ENCODE peak calls at places on chromosomes 4 and X, in seven cellular contexts. W, Z, L, R, J, T and N are unnamed samples.

GRCh38 chrX:129577473-129577872 is 37.4 kb downstream of the OCRL start:
- DNase-seq in J (peak), R (no peak), L (no peak), Z (no peak), T (peak), W (peak), N (peak)

GRCh38 chr4:80266902-80267380 is 477 bp downstream of the FGF5 start:
- DNase-seq in L (peak), R (no peak), Z (no peak), W (peak), J (peak), T (peak), N (no peak)

GRCh38 chr4:4430492-4431195 is 43.7 kb downstream of the NSG1 start:
- DNase-seq in T (peak), W (peak), L (peak), J (peak), R (no peak), Z (no peak), N (peak)

GRCh38 chr4:118729287-118730286 is 44.4 kb downstream of the METTL14 start:
- DNase-seq in Z (no peak), W (no peak), T (peak), J (peak), R (no peak), L (no peak), N (no peak)

GRCh38 chrX:56569378-56570061 is 6.1 kb downstream of the UBQLN2 start:
- DNase-seq in J (no peak), Z (no peak), L (no peak), R (no peak), T (no peak), W (no peak), N (no peak)

GRCh38 chr4:163048447-163048846 is 118.2 kb downstream of the NAF1 start:
- DNase-seq in Z (no peak), W (peak), T (peak), L (peak), J (no peak), R (no peak), N (no peak)

GRCh38 chr4:10587697-10588096 is 96.9 kb downstream of the CLNK start:
- DNase-seq in T (no peak), L (no peak), W (no peak), Z (peak), R (no peak), J (no peak), N (no peak)

GRCh38 chr4:52665592-52665991 is 6.5 kb upstream of the USP46 start:
- DNase-seq in Z (no peak), W (peak), T (peak), L (no peak), R (no peak), J (no peak), N (no peak)

GRCh38 chrX:30654989-30655607 is 1.9 kb downstream of the GK start:
- DNase-seq in J (no peak), R (no peak), L (no peak), T (no peak), W (no peak), Z (no peak), N (no peak)

GRCh38 chr4:41167191-41167590 is 47.2 kb downstream of the APBB2 start:
- DNase-seq in T (no peak), L (no peak), R (no peak), J (no peak), W (no peak), Z (no peak), N (no peak)

GRCh38 chr4:140049924-140050681 is 103.9 kb downstream of the MAML3 start:
- DNase-seq in T (peak), R (no peak), W (peak), J (no peak), L (peak), Z (no peak), N (no peak)

GRCh38 chr4:20474119-20474518 is 222.4 kb downstream of the SLIT2 start:
- DNase-seq in R (no peak), T (peak), W (no peak), L (peak), Z (no peak), J (no peak), N (no peak)

GRCh38 chr4:186722856-186723206 is 825 bp downstream of the FAT1 start:
- DNase-seq in W (no peak), L (no peak), R (no peak), J (no peak), Z (no peak), T (no peak), N (no peak)

GRCh38 chr4:137664055-137664405 is 131.7 kb upstream of the PCDH18 start:
- DNase-seq in R (no peak), J (peak), W (no peak), T (peak), Z (no peak), L (no peak), N (peak)

GRCh38 chrX:136126892-136127406 is 20.4 kb upstream of the FHL1 start:
- DNase-seq in L (peak), R (no peak), Z (no peak), T (no peak), J (no peak), W (peak), N (no peak)

GRCh38 chr4:139242511-139243051 is 37.4 kb downstream of the MGARP start:
- DNase-seq in L (no peak), Z (no peak), R (no peak), W (no peak), T (peak), J (peak), N (peak)

GRCh38 chr4:90842960-90843359 is 715.8 kb downstream of the CCSER1 start:
- DNase-seq in Z (no peak), J (no peak), R (no peak), W (no peak), T (no peak), L (no peak), N (no peak)

GRCh38 chrX:8042304-8042703 is 115.1 kb upstream of the PNPLA4 start:
- DNase-seq in R (no peak), Z (no peak), T (no peak), W (peak), J (no peak), L (no peak), N (no peak)

GRCh38 chrX:54891573-54891972 is 29.1 kb upstream of the TRO start:
- DNase-seq in W (peak), R (no peak), J (peak), Z (no peak), L (peak), T (peak), N (peak)

GRCh38 chr4:84938316-84938715 is 28.2 kb downstream of the WDFY3 start:
- DNase-seq in R (no peak), W (no peak), L (no peak), T (peak), J (peak), Z (no peak), N (no peak)

GRCh38 chr4:69764311-69764710 is 3.9 kb upstream of the SULT1B1 start:
- DNase-seq in W (no peak), R (no peak), T (peak), Z (no peak), J (no peak), L (no peak), N (no peak)

GRCh38 chr4:76523593-76523992 is 88.6 kb downstream of the SHROOM3 start:
- DNase-seq in T (no peak), Z (no peak), W (no peak), L (no peak), J (no peak), R (no peak), N (no peak)

GRCh38 chrX:120302434-120302833 is 8.8 kb downstream of the TMEM255A start:
- DNase-seq in L (peak), J (no peak), T (no peak), R (no peak), Z (peak), W (no peak), N (no peak)

GRCh38 chr4:111475001-111475400 is 670.3 kb upstream of the FAM241A start:
- DNase-seq in L (peak), T (peak), Z (no peak), R (no peak), W (peak), J (no peak), N (no peak)

GRCh38 chrX:49072712-49073095 is 1.1 kb downstream of the PRAF2 start:
- DNase-seq in W (peak), R (no peak), Z (no peak), T (no peak), J (no peak), L (no peak), N (no peak)
- H3K4me3 ChIP-seq in W (peak), R (peak), Z (no peak), T (peak), J (peak), L (no peak), N (peak)

GRCh38 chr4:152202415-152202814 is 333.5 kb downstream of the FBXW7 start:
- DNase-seq in Z (no peak), L (no peak), T (no peak), R (no peak), W (no peak), J (no peak), N (no peak)

GRCh38 chr4:152209772-152210493 is 326.0 kb downstream of the FBXW7 start:
- DNase-seq in Z (no peak), W (no peak), R (no peak), J (no peak), L (no peak), T (no peak), N (no peak)

GRCh38 chr4:152206185-152206584 is 329.7 kb downstream of the FBXW7 start:
- DNase-seq in Z (no peak), J (no peak), R (no peak), W (no peak), T (no peak), L (peak), N (no peak)

GRCh38 chr4:152211936-152212675 is 323.8 kb downstream of the FBXW7 start:
- DNase-seq in L (peak), W (peak), T (no peak), R (no peak), Z (no peak), J (no peak), N (no peak)

GRCh38 chr4:152206646-152207435 is 329.1 kb downstream of the FBXW7 start:
- DNase-seq in T (no peak), R (no peak), J (no peak), W (no peak), L (peak), Z (no peak), N (no peak)
- H3K4me3 ChIP-seq in T (no peak), R (no peak), J (no peak), W (no peak), L (no peak), Z (no peak), N (no peak)

GRCh38 chr4:107210450-107211239 is 174.5 kb upstream of the DKK2 start:
- DNase-seq in T (peak), R (no peak), Z (no peak), W (no peak), L (peak), J (peak), N (no peak)
- H3K4me3 ChIP-seq in T (peak), R (peak), Z (no peak), W (no peak), L (no peak), J (peak), N (peak)

DNA sequence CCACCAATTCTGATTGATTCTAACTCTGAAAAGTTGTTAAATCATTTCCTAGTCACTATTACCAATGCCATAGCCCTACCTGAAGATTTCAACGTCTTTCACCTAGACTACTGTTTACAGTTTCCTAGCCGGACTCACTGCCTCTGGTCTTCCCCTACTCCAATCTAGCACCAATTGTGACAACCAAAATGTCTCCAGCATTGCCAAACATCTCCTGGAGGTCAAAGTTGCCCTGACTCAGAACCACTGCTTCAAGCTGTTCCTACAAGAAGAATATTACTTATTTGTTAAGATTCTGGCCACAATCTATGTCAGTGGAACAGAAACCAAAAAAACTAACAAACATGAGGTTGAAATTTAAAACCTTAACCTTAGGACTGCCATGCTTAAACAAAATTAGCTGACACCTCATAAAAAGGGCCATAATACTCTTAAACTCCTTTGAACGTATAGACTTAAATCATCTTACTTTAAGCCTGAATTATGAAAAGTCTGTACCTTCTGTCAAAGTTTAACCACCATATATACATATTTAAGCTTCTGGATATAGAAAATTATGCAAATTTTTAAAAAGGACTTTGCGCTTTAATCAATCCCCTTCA is 2.1 kb downstream of the PDS5A start:
- DNase-seq in R (peak), J (peak), L (no peak), Z (no peak), W (no peak), T (peak), N (peak)
- H3K4me3 ChIP-seq in R (no peak), J (peak), L (peak), Z (no peak), W (peak), T (peak), N (peak)

DNA sequence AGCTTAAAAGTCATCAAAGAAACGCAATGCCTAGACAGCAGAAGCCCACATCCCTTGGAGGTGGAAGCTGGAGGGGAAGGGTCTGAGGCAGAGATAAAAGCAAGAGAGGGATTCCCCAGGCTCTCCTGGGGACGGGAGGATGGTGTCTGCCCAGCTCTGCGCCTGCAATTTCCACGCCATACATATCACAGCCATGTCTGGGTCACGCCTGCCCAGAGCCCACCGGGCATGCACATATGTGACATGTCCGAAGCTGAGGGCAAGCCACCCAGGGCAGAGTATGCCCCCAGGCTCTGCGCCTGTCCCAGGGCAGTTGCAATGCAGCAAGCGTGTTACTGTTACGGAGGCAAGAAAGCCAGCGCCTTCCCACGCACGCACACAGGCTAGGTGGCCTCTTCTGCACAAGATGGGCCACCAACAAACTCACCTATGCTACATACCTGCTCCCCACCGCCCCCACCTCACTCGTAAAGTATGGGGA is 1.2 kb downstream of the FGF13 start:
- DNase-seq in Z (no peak), J (no peak), W (no peak), T (no peak), L (peak), R (no peak), N (no peak)
- H3K4me3 ChIP-seq in Z (no peak), J (peak), W (no peak), T (no peak), L (peak), R (peak), N (peak)

DNA sequence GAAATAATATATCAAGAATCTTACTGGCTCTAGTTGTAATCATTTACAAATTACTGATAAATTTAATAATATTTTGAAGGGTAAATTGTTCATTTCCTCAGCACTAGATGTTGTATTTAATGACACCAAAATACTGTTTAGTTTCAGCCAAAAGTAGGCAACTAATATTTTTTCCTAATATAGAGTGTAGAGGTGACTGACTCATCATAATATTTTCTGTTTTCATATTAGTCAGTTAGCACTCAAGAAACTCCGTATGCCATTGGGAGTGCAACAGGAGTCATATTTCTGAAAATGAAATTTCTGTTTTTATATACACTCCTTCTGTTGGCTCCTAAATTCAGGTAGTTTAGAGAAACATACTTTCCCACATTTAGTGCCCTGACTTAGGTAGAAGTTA is 36.6 kb upstream of the PTPN13 start:
- DNase-seq in Z (no peak), J (no peak), W (no peak), T (no peak), L (no peak), R (no peak), N (no peak)
- H3K4me3 ChIP-seq in Z (no peak), J (no peak), W (no peak), T (no peak), L (no peak), R (no peak), N (no peak)

GRCh38 chr4:1171306-1172227 is 816 bp downstream of the SPON2 start:
- DNase-seq in Z (peak), T (no peak), W (peak), R (peak), L (peak), J (no peak), N (no peak)

GRCh38 chr4:1172228-1172851 is at the start of gene SPON2:
- DNase-seq in W (peak), J (peak), R (peak), T (peak), L (no peak), Z (no peak), N (no peak)

GRCh38 chr4:1170805-1171305 is 1.5 kb downstream of the SPON2 start:
- DNase-seq in R (peak), J (no peak), L (no peak), Z (no peak), T (no peak), W (peak), N (no peak)

GRCh38 chr4:1174941-1175634 is 2.7 kb upstream of the SPON2 start:
- DNase-seq in T (no peak), R (peak), L (no peak), J (no peak), Z (no peak), W (no peak), N (no peak)

DNA sequence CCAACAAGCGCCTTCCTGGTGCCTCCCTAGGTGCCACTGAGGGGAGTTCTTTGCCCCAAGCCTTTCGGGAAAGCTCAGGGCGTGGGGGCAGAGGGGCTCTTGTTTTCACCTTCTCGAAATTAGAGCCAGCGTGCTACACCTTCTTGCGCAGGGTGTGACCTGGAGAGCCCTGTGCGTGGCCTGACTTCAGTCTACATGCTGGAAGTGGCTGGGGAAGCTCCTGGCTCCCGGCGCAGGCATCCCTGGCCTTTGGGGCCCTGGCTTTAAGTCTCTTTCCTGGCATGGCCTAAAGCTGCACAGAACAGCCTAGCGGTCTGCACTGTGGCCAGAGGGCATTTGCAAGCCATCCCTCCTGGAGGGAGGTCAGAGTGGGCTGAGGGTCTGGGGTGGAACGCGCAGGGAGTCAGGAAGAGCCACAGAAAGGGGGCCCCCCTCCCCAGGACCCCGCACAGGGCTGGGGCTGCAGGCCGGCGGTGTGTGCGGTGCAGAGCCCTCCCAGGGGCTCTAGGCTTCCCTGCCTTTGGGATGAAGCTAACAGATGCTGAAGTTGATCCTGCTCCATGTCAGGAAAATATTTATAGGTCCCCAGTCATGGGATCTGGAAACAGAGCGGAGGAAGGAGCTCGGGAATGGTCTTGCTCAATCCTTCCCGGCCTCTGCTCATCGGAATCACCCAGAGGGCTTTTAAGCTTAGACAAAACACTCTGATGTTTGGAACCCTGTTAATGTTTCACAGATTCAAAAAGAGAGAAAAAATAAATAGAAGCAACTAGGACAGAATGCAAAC is 781 bp upstream of the SPON2 start:
- DNase-seq in T (peak), W (peak), L (no peak), R (peak), Z (no peak), J (peak), N (peak)
- H3K4me3 ChIP-seq in T (no peak), W (no peak), L (no peak), R (no peak), Z (peak), J (peak), N (peak)

GRCh38 chr4:158209825-158210807 is at the start of gene TMEM144:
- DNase-seq in R (peak), Z (peak), L (peak), J (peak), T (peak), W (no peak), N (peak)
- H3K4me3 ChIP-seq in R (peak), Z (peak), L (peak), J (peak), T (peak), W (no peak), N (peak)

GRCh38 chr4:168648494-168648893 is 151.6 kb downstream of the PALLD start:
- DNase-seq in L (no peak), T (no peak), R (no peak), J (no peak), W (no peak), Z (no peak), N (no peak)
- H3K4me3 ChIP-seq in L (no peak), T (no peak), R (no peak), J (no peak), W (no peak), Z (no peak), N (no peak)

DNA sequence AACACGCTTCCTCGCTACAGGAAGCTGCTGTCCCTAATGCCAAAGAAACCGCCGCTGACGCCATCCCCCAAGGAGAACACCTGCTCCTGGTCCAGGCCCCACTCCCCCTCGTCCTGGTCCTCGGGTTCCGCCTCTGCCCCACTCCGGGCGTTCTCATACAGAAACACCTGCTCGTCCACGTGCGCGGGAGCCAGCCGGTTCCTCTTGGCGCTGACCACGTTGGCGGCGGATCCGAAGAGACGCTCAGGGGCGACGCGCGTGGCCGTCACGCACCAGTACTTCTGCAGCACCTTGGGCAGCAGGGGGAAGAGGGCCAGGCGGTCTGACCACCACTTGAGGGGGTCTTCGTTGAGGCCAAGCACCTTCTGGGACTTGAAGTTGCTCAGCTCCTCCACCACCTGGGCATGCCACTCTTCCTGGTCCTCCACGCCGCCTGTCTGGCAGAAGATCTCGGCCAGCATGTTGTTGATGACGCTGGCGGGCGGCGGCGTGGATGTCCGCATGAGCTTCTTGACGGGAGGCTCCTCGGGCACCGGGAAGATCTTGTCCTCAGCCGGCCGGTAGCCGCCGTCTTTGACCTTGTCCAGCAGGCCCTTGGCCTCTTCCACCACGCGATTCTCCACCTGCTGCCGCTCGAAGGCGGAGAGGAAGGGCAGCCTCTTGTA is 12.0 kb downstream of the DHRSX start:
- DNase-seq in Z (no peak), L (no peak), T (no peak), R (no peak), J (no peak), W (no peak), N (no peak)
- H3K4me3 ChIP-seq in Z (no peak), L (no peak), T (no peak), R (no peak), J (no peak), W (no peak), N (no peak)